ENCODE peak calls at places on chromosomes 1 and 21, in ten cellular contexts. One of them, this sample, is unnamed.

GRCh38 chr1:76317299-76317913 is 242.9 kb downstream of the ST6GALNAC3 start:
- DNase-seq in progenitor cell of endocrine pancreas: no peak
- DNase-seq in fibroblast of mammary gland: no peak
- DNase-seq in hepatocyte: peak; percentile 10
- DNase-seq in AG09319: no peak
- DNase-seq in A673: no peak
- DNase-seq in endothelial cell: no peak
- DNase-seq in Peyer's patch: no peak
- DNase-seq in GM10248: no peak
- DNase-seq in AG04450: no peak
- DNase-seq in this sample: no peak

GRCh38 chr1:17636612-17637011 is 97.1 kb downstream of the ARHGEF10L start:
- DNase-seq in AG04450: no peak
- DNase-seq in endothelial cell: no peak
- DNase-seq in progenitor cell of endocrine pancreas: no peak
- DNase-seq in AG09319: no peak
- DNase-seq in A673: no peak
- DNase-seq in GM10248: no peak
- DNase-seq in Peyer's patch: no peak
- DNase-seq in fibroblast of mammary gland: peak; percentile 53
- DNase-seq in hepatocyte: no peak
- DNase-seq in this sample: no peak

GRCh38 chr1:18199462-18199861 is 91.9 kb downstream of the IGSF21 start:
- DNase-seq in AG09319: no peak
- DNase-seq in hepatocyte: no peak
- DNase-seq in fibroblast of mammary gland: no peak
- DNase-seq in endothelial cell: no peak
- DNase-seq in progenitor cell of endocrine pancreas: peak; percentile 12
- DNase-seq in A673: no peak
- DNase-seq in Peyer's patch: no peak
- DNase-seq in AG04450: no peak
- DNase-seq in GM10248: no peak
- DNase-seq in this sample: no peak

GRCh38 chr1:154764773-154765172 is 105.3 kb downstream of the KCNN3 start:
- DNase-seq in AG09319: no peak
- DNase-seq in progenitor cell of endocrine pancreas: no peak
- DNase-seq in GM10248: no peak
- DNase-seq in hepatocyte: no peak
- DNase-seq in AG04450: no peak
- DNase-seq in Peyer's patch: no peak
- DNase-seq in A673: no peak
- DNase-seq in fibroblast of mammary gland: no peak
- DNase-seq in endothelial cell: no peak
- DNase-seq in this sample: no peak

GRCh38 chr1:186202174-186202843 is 172.7 kb downstream of the TPR start:
- DNase-seq in progenitor cell of endocrine pancreas: no peak
- DNase-seq in endothelial cell: no peak
- DNase-seq in A673: no peak
- DNase-seq in Peyer's patch: no peak
- DNase-seq in AG04450: no peak
- DNase-seq in GM10248: no peak
- DNase-seq in hepatocyte: no peak
- DNase-seq in fibroblast of mammary gland: peak; percentile 96
- DNase-seq in AG09319: peak; percentile 56
- DNase-seq in this sample: no peak

GRCh38 chr1:209652873-209653401 is 712 bp upstream of the LAMB3 start:
- DNase-seq in fibroblast of mammary gland: no peak
- DNase-seq in endothelial cell: no peak
- DNase-seq in AG04450: no peak
- DNase-seq in Peyer's patch: peak; percentile 93
- DNase-seq in AG09319: no peak
- DNase-seq in hepatocyte: peak; percentile 95
- DNase-seq in progenitor cell of endocrine pancreas: peak; percentile 23
- DNase-seq in A673: peak; percentile 57
- DNase-seq in GM10248: no peak
- DNase-seq in this sample: no peak

GRCh38 chr1:236489710-236490377 is 33.9 kb upstream of the LGALS8 start:
- DNase-seq in endothelial cell: peak; percentile 8
- DNase-seq in fibroblast of mammary gland: peak; percentile 65
- DNase-seq in AG09319: no peak
- DNase-seq in GM10248: peak; percentile 64
- DNase-seq in progenitor cell of endocrine pancreas: no peak
- DNase-seq in hepatocyte: peak; percentile 84
- DNase-seq in AG04450: no peak
- DNase-seq in Peyer's patch: no peak
- DNase-seq in A673: peak; percentile 51
- DNase-seq in this sample: no peak

GRCh38 chr1:53385276-53385932 is 57.5 kb upstream of the LRP8 start:
- DNase-seq in fibroblast of mammary gland: no peak
- DNase-seq in GM10248: no peak
- DNase-seq in hepatocyte: no peak
- DNase-seq in progenitor cell of endocrine pancreas: no peak
- DNase-seq in AG04450: no peak
- DNase-seq in endothelial cell: no peak
- DNase-seq in Peyer's patch: no peak
- DNase-seq in AG09319: no peak
- DNase-seq in A673: no peak
- DNase-seq in this sample: no peak

GRCh38 chr21:25986928-25987327 is 183.6 kb downstream of the APP start:
- DNase-seq in Peyer's patch: no peak
- DNase-seq in AG09319: no peak
- DNase-seq in hepatocyte: no peak
- DNase-seq in AG04450: no peak
- DNase-seq in fibroblast of mammary gland: no peak
- DNase-seq in progenitor cell of endocrine pancreas: no peak
- DNase-seq in endothelial cell: no peak
- DNase-seq in GM10248: no peak
- DNase-seq in A673: no peak
- DNase-seq in this sample: no peak

GRCh38 chr1:232894436-232894835 is 56.0 kb upstream of the NTPCR start:
- DNase-seq in AG09319: no peak
- DNase-seq in AG04450: no peak
- DNase-seq in A673: no peak
- DNase-seq in endothelial cell: no peak
- DNase-seq in Peyer's patch: no peak
- DNase-seq in GM10248: no peak
- DNase-seq in progenitor cell of endocrine pancreas: no peak
- DNase-seq in hepatocyte: no peak
- DNase-seq in fibroblast of mammary gland: no peak
- DNase-seq in this sample: no peak

GRCh38 chr1:232890340-232890953 is 60.0 kb upstream of the NTPCR start:
- DNase-seq in A673: no peak
- DNase-seq in Peyer's patch: no peak
- DNase-seq in fibroblast of mammary gland: no peak
- DNase-seq in progenitor cell of endocrine pancreas: no peak
- DNase-seq in hepatocyte: no peak
- DNase-seq in AG09319: no peak
- DNase-seq in GM10248: no peak
- DNase-seq in AG04450: no peak
- DNase-seq in endothelial cell: no peak
- DNase-seq in this sample: no peak

GRCh38 chr1:232891116-232891515 is 59.3 kb upstream of the NTPCR start:
- DNase-seq in AG04450: peak; percentile 62
- DNase-seq in hepatocyte: no peak
- DNase-seq in AG09319: peak; percentile 79
- DNase-seq in A673: no peak
- DNase-seq in GM10248: no peak
- DNase-seq in progenitor cell of endocrine pancreas: no peak
- DNase-seq in endothelial cell: no peak
- DNase-seq in Peyer's patch: no peak
- DNase-seq in fibroblast of mammary gland: peak; percentile 90
- DNase-seq in this sample: no peak

GRCh38 chr1:232893481-232894313 is 56.7 kb upstream of the NTPCR start:
- DNase-seq in AG04450: no peak
- DNase-seq in endothelial cell: no peak
- DNase-seq in A673: no peak
- DNase-seq in progenitor cell of endocrine pancreas: no peak
- DNase-seq in fibroblast of mammary gland: no peak
- DNase-seq in hepatocyte: no peak
- DNase-seq in AG09319: no peak
- DNase-seq in Peyer's patch: no peak
- DNase-seq in GM10248: no peak
- DNase-seq in this sample: no peak

DNA sequence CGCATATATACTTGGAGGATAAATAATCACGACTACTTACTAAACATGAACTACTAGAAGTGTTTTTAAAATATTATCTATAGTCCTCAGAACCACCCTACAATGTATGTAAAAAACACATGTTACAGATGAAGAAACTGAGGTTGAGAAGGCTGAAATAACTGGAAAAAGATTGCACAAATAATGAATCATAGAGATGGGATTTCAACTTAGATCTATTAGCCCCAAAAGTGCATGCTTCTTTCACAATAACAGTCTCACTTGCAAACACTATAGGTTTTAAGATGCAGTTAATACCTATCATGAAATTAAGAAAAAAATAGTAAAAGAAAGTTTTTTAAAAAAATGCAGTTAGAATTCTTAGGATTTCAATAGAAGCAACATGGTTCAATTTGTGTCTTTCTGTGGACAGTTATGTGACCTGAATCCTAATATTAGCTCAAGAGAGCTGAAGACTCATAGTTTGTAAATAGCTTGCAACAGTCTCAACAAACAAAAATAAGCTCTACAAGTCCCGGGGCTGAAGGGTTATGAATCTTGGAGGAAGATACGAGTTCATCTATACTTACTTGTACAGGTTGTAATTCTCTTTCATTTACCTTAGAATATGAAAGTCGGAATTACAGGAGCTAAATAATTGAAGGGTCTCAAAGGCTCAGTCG is 58.6 kb upstream of the NTPCR start:
- DNase-seq in endothelial cell: no peak
- DNase-seq in AG04450: no peak
- DNase-seq in fibroblast of mammary gland: peak; percentile 70
- DNase-seq in Peyer's patch: no peak
- DNase-seq in AG09319: no peak
- DNase-seq in progenitor cell of endocrine pancreas: no peak
- DNase-seq in hepatocyte: no peak
- DNase-seq in GM10248: no peak
- DNase-seq in A673: no peak
- DNase-seq in this sample: no peak
- TF ChIP-seq CTCF in endothelial cell: no peak
- TF ChIP-seq CTCF in AG04450: no peak
- TF ChIP-seq CTCF in fibroblast of mammary gland: no peak
- TF ChIP-seq CTCF in Peyer's patch: no peak
- TF ChIP-seq CTCF in AG09319: no peak
- TF ChIP-seq CTCF in progenitor cell of endocrine pancreas: no peak
- TF ChIP-seq CTCF in hepatocyte: no peak
- TF ChIP-seq CTCF in GM10248: no peak
- TF ChIP-seq CTCF in A673: no peak
- TF ChIP-seq CTCF in this sample: no peak

DNA sequence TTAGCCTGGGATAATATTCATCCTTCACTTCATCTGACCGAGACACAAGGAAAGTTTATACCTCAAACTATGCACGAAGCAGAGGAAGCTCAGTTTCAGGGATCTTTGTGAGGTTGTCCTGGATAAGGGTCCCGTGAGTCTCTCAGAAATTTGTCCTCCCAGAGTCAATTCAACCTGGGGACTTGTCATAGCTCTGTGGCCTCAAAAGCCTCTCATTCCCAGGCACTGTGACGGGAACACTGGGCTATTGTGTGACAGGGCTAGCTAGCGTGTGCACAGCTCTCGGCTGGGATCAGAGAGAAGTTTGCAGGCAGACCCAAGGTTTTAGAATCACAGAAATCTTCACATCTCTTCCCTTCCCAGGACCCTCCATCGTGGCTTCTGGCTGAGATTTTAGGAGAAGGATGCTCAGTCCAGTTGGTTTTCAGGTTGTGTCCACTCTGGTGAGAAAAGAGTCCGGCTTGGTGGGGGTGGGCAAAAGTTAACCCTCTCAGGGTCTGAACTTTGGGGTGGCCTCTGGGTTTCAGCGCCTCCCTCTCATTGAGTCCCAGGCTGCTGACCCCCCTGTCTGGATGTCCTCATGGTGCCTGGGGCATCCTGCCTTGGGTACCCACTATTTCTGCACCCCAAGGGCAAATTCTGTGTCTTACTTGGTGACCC is 20.4 kb upstream of the LBR start:
- DNase-seq in Peyer's patch: peak; percentile 40
- DNase-seq in progenitor cell of endocrine pancreas: no peak
- DNase-seq in GM10248: no peak
- DNase-seq in endothelial cell: no peak
- DNase-seq in AG04450: no peak
- DNase-seq in hepatocyte: no peak
- DNase-seq in AG09319: no peak
- DNase-seq in A673: no peak
- DNase-seq in fibroblast of mammary gland: no peak
- DNase-seq in this sample: no peak
- TF ChIP-seq CTCF in Peyer's patch: no peak
- TF ChIP-seq CTCF in progenitor cell of endocrine pancreas: no peak
- TF ChIP-seq CTCF in GM10248: no peak
- TF ChIP-seq CTCF in endothelial cell: no peak
- TF ChIP-seq CTCF in AG04450: no peak
- TF ChIP-seq CTCF in hepatocyte: no peak
- TF ChIP-seq CTCF in AG09319: no peak
- TF ChIP-seq CTCF in A673: no peak
- TF ChIP-seq CTCF in fibroblast of mammary gland: no peak
- TF ChIP-seq CTCF in this sample: no peak

DNA sequence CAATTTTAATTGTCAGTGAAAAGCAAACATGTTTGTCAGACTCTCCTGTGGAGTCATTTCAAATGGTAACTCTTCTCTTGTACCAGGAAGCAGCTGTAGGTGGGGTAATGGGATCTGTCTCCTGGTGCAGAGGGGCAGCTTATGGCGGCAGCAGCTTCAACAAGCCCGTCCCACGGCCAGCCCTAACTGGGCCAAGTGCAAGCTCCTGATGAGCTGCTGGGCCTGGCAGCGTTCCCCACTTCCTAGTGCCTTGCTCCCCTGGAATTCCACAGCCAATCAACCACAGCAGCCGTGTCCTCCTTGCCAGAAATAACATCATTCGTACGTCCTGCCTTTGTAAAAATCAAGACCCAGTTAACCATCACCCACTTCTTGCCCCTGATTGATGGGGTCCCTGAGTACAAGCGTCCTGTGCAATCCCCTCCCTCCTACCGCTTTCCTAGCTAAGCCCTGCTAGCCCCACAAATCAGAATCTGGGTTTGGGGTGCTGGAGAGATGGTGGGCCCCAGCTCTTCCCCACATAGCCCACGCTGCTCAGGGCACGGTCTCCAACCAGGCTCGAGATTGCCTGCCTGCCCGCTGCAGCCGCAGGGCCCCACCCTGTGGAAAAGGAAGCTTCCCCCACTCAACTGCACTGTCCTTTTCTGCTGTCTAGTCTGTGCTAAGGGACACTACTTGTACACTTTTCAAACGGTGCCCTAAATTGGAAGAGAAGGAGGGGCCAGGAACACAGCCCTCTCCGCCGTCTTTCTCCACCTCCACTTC is 61.2 kb downstream of the TOR1AIP2 start:
- DNase-seq in AG04450: no peak
- DNase-seq in progenitor cell of endocrine pancreas: no peak
- DNase-seq in A673: no peak
- DNase-seq in Peyer's patch: no peak
- DNase-seq in GM10248: no peak
- DNase-seq in fibroblast of mammary gland: peak; percentile 21
- DNase-seq in endothelial cell: no peak
- DNase-seq in AG09319: no peak
- DNase-seq in hepatocyte: peak; percentile 40
- DNase-seq in this sample: no peak
- TF ChIP-seq CTCF in AG04450: no peak
- TF ChIP-seq CTCF in progenitor cell of endocrine pancreas: no peak
- TF ChIP-seq CTCF in A673: no peak
- TF ChIP-seq CTCF in Peyer's patch: no peak
- TF ChIP-seq CTCF in GM10248: no peak
- TF ChIP-seq CTCF in fibroblast of mammary gland: no peak
- TF ChIP-seq CTCF in endothelial cell: no peak
- TF ChIP-seq CTCF in AG09319: no peak
- TF ChIP-seq CTCF in hepatocyte: no peak
- TF ChIP-seq CTCF in this sample: no peak

GRCh38 chr1:205858141-205858961 is 8.4 kb upstream of the PM20D1 start:
- DNase-seq in endothelial cell: no peak
- DNase-seq in GM10248: no peak
- DNase-seq in AG04450: no peak
- DNase-seq in Peyer's patch: no peak
- DNase-seq in AG09319: no peak
- DNase-seq in hepatocyte: no peak
- DNase-seq in A673: no peak
- DNase-seq in fibroblast of mammary gland: no peak
- DNase-seq in progenitor cell of endocrine pancreas: no peak
- DNase-seq in this sample: no peak
- TF ChIP-seq CTCF in endothelial cell: no peak
- TF ChIP-seq CTCF in GM10248: no peak
- TF ChIP-seq CTCF in AG04450: no peak
- TF ChIP-seq CTCF in Peyer's patch: no peak
- TF ChIP-seq CTCF in AG09319: no peak
- TF ChIP-seq CTCF in hepatocyte: no peak
- TF ChIP-seq CTCF in A673: no peak
- TF ChIP-seq CTCF in fibroblast of mammary gland: no peak
- TF ChIP-seq CTCF in progenitor cell of endocrine pancreas: no peak
- TF ChIP-seq CTCF in this sample: no peak

This sample was measured in activated B cell treated with CpG ODN at 0.5 μM for 24 hours.